ENCODE peak calls at places on chromosomes 5 and 9, in nine cellular contexts. Q is CD8-positive, alpha-beta T cell; P is activated naive CD4-positive, alpha-beta T cell treated with anti-CD3 and anti-CD28 coated beads for 36 hours; D is OCI-LY7; I is activated CD8-positive, alpha-beta memory T cell treated with anti-CD3 and anti-CD28 coated beads, Interleukin-2, amount 50 U/mL, for 48 hours; F is SK-MEL-5; H is stimulated activated CD4-positive, alpha-beta T cell treated with anti-CD3 and anti-CD28 coated beads, Interleukin-15, amount 100 ng/mL, for 1 hour; Y is Calu3; C is activated CD4-positive, alpha-beta T cell treated with anti-CD3 and anti-CD28 coated beads, Interleukin-2, amount 50 U/mL, for 1 hour. Z is an unnamed sample.

GRCh38 chr5:181232593-181232992 is 9.5 kb downstream of the TRIM41 start:
- DNase-seq in F (no peak), Q (no peak), C (no peak), D (no peak), H (no peak), I (no peak), Y (no peak), P (no peak), Z (no peak)

GRCh38 chr5:28301676-28302075 is 1263.3 kb upstream of the CDH9 start:
- DNase-seq in Y (peak), P (no peak), Q (no peak), C (no peak), D (no peak), F (no peak), I (no peak), H (no peak), Z (no peak)

GRCh38 chr9:82606761-82607382 is 456.1 kb downstream of the RASEF start:
- DNase-seq in H (no peak), F (peak), C (no peak), P (peak), Q (no peak), Y (peak), I (no peak), D (peak), Z (peak)

GRCh38 chr5:59039296-59040006 is 456.6 kb downstream of the RAB3C start:
- DNase-seq in I (peak), D (no peak), Q (peak), F (peak), C (peak), Y (peak), P (peak), H (peak), Z (peak)

GRCh38 chr5:58071566-58071965 is 388.3 kb downstream of the PLK2 start:
- DNase-seq in F (no peak), I (no peak), H (no peak), Q (no peak), C (no peak), Y (no peak), P (no peak), D (no peak), Z (no peak)

GRCh38 chr5:142201471-142201887 is 92.9 kb downstream of the NDFIP1 start:
- DNase-seq in Q (no peak), F (no peak), C (no peak), Y (no peak), D (no peak), I (no peak), P (no peak), H (no peak), Z (no peak)

GRCh38 chr9:124861342-124862229 is at the start of the genes ARPC5L and RPL35:
- DNase-seq in I (peak), F (peak), Y (peak), P (peak), Q (peak), H (peak), C (peak), D (peak), Z (peak)

GRCh38 chr5:139745121-139745799 is 50.3 kb upstream of the PSD2 start:
- DNase-seq in I (peak), Y (peak), D (no peak), H (no peak), P (peak), Q (no peak), C (no peak), F (no peak), Z (no peak)

GRCh38 chr9:127753556-127753955 is 18.5 kb upstream of the TOR2A start:
- DNase-seq in H (no peak), F (no peak), D (no peak), Y (no peak), C (no peak), I (no peak), P (no peak), Q (no peak), Z (no peak)

GRCh38 chr5:74149395-74149794 is 491.1 kb downstream of the ENC1 start:
- DNase-seq in Y (peak), I (no peak), C (no peak), F (no peak), P (no peak), D (no peak), Q (no peak), H (no peak), Z (no peak)

GRCh38 chr5:10376530-10376929 is 23.0 kb downstream of the MARCHF6 start:
- DNase-seq in H (no peak), P (no peak), Y (no peak), D (no peak), F (no peak), Q (no peak), C (no peak), I (no peak), Z (no peak)

GRCh38 chr5:178100774-178101173 is 12.6 kb upstream of the N4BP3 start:
- DNase-seq in D (no peak), P (no peak), H (no peak), F (no peak), Y (no peak), C (no peak), I (no peak), Q (no peak), Z (no peak)

GRCh38 chr9:14843163-14843562 is 67.1 kb downstream of the FREM1 start:
- DNase-seq in H (no peak), P (no peak), D (no peak), Y (no peak), Q (no peak), I (no peak), C (no peak), F (no peak), Z (no peak)

Z was measured in naive B cell.